ENCODE peak calls at places on chromosomes 13 and 19, in ten cellular contexts. C is CD8-positive, alpha-beta memory T cell; J is NCI-H2081 treated with DMSO at 0.1 percent for 48 hours; T is HCT116; N is NCI-H460; V is H54; W is AG09309; Z is choroid plexus epithelial cell; S is nephron progenitor cell; Y is CD4-positive, alpha-beta memory T cell. B is an unnamed sample.

GRCh38 chr19:15285896-15286591 is 46.3 kb downstream of the BRD4 start:
- DNase-seq in J (no peak), V (no peak), Z (no peak), S (no peak), Y (no peak), T (no peak), W (no peak), C (no peak), N (no peak), B (no peak)

GRCh38 chr13:38662362-38662761 is 24.5 kb upstream of the FREM2 start:
- DNase-seq in J (no peak), V (no peak), N (no peak), W (no peak), Z (peak), S (no peak), T (no peak), C (no peak), Y (no peak), B (no peak)

GRCh38 chr19:30635026-30635985 is 263.1 kb downstream of the ZNF536 start:
- DNase-seq in J (no peak), Y (no peak), Z (no peak), S (no peak), T (no peak), C (no peak), N (no peak), W (no peak), V (no peak), B (no peak)

GRCh38 chr13:21071015-21071414 is 9.6 kb upstream of the LATS2 start:
- DNase-seq in W (no peak), V (no peak), Z (no peak), T (no peak), S (no peak), C (no peak), N (no peak), Y (no peak), J (no peak), B (peak)

GRCh38 chr19:16259385-16260159 is 61.9 kb downstream of the AP1M1 start:
- DNase-seq in T (no peak), C (no peak), J (no peak), S (no peak), Y (no peak), W (no peak), Z (no peak), V (no peak), N (no peak), B (no peak)

GRCh38 chr13:67048793-67049150 is 181.4 kb downstream of the PCDH9 start:
- DNase-seq in J (no peak), C (no peak), Y (no peak), S (no peak), V (no peak), N (no peak), Z (peak), T (no peak), W (peak), B (no peak)

GRCh38 chr13:39410089-39410901 is 192.7 kb downstream of the LHFPL6 start:
- DNase-seq in C (no peak), W (peak), N (no peak), S (no peak), T (no peak), V (no peak), Z (peak), J (no peak), Y (no peak), B (no peak)

GRCh38 chr13:112010714-112011113 is 56.2 kb upstream of the SOX1 start:
- DNase-seq in V (no peak), C (no peak), W (no peak), Y (no peak), N (no peak), T (no peak), Z (no peak), J (no peak), S (no peak), B (no peak)

GRCh38 chr19:2888739-2889224 is 11.9 kb upstream of the ZNF57 start:
- DNase-seq in N (no peak), Z (no peak), W (no peak), C (peak), Y (peak), T (no peak), S (no peak), J (no peak), V (no peak), B (no peak)

B was measured in PC-9.